ENCODE peak calls at places on chromosomes 12 and 14, in four cellular contexts. O, K, Y and H are unnamed samples.

GRCh38 chr12:20305470-20305869 is 62.9 kb upstream of the PDE3A start:
- DNase-seq in Y (no peak), O (no peak), K (no peak), H (no peak)

GRCh38 chr12:132847363-132848356 is 19.0 kb upstream of the GOLGA3 start:
- DNase-seq in Y (no peak), K (no peak), O (no peak), H (no peak)

GRCh38 chr14:104100171-104101085 is 14.9 kb downstream of the ASPG start:
- DNase-seq in Y (no peak), K (no peak), O (no peak), H (no peak)

GRCh38 chr12:30794591-30795409 is 40.0 kb upstream of the CAPRIN2 start:
- DNase-seq in K (peak; percentile 86), O (peak; percentile 67), Y (peak; percentile 91), H (no peak)

GRCh38 chr12:105317453-105317852 is 13.0 kb upstream of the C12orf75 start:
- DNase-seq in O (no peak), Y (peak; percentile 32), K (no peak), H (no peak)

GRCh38 chr12:102962532-102962931 is 5.1 kb downstream of the ASCL1 start:
- DNase-seq in K (no peak), O (no peak), Y (no peak), H (no peak)

GRCh38 chr12:79420146-79420618 is 270.6 kb downstream of the PAWR start:
- DNase-seq in Y (peak; percentile 76), K (peak; percentile 38), O (peak; percentile 73), H (no peak)

GRCh38 chr14:33563492-33563891 is 387.4 kb downstream of the EGLN3 start:
- DNase-seq in Y (peak; percentile 13), O (no peak), K (no peak), H (no peak)

GRCh38 chr14:55609681-55610080 is 29.7 kb downstream of the KTN1 start:
- DNase-seq in Y (no peak), K (no peak), O (no peak), H (no peak)

GRCh38 chr12:111126331-111126730 is 206.0 kb upstream of the MYL2 start:
- DNase-seq in O (no peak), Y (no peak), K (no peak), H (no peak)

GRCh38 chr14:81388236-81388801 is 11.8 kb downstream of the STON2 start:
- DNase-seq in O (no peak), K (no peak), Y (no peak), H (no peak)

GRCh38 chr12:81615031-81615430 is 144.1 kb downstream of the PPFIA2 start:
- DNase-seq in Y (no peak), O (no peak), K (no peak), H (no peak)

GRCh38 chr14:95240859-95241813 is 78.6 kb downstream of the CLMN start:
- DNase-seq in O (no peak), Y (no peak), K (no peak), H (no peak)

GRCh38 chr12:57739914-57740538 is 1.5 kb upstream of the AGAP2 start:
- DNase-seq in Y (no peak), K (no peak), O (no peak), H (no peak)

GRCh38 chr12:58925111-58925732 is 4.9 kb upstream of the LRIG3 start:
- DNase-seq in Y (no peak), K (no peak), O (no peak), H (no peak)

GRCh38 chr12:12449533-12450025 is 92.7 kb downstream of the BORCS5 start:
- DNase-seq in Y (peak; percentile 95), O (no peak), K (peak; percentile 38), H (no peak)

GRCh38 chr12:13094349-13094748 is 9.1 kb downstream of the GSG1 start:
- DNase-seq in Y (peak; percentile 54), O (no peak), K (no peak), H (no peak)

GRCh38 chr12:80936353-80936641 is 1.4 kb downstream of the LIN7A start:
- DNase-seq in Y (no peak), O (no peak), K (no peak), H (no peak)

GRCh38 chr12:96049096-96049495 is 13.7 kb upstream of the LTA4H start:
- DNase-seq in O (no peak), K (no peak), Y (no peak), H (no peak)

GRCh38 chr12:111387747-111388365 is 17.9 kb upstream of the SH2B3 start:
- DNase-seq in K (no peak), O (no peak), Y (no peak), H (no peak)

GRCh38 chr14:90429236-90429635 is 32.4 kb downstream of the CALM1 start:
- DNase-seq in O (no peak), Y (no peak), K (no peak), H (no peak)

GRCh38 chr12:6090786-6091185 is 33.7 kb downstream of the VWF start:
- DNase-seq in O (no peak), Y (no peak), K (no peak), H (no peak)

GRCh38 chr14:105168496-105168978 is at the start of gene JAG2:
- DNase-seq in K (peak; percentile 69), Y (peak; percentile 68), O (no peak), H (peak; percentile 61)

GRCh38 chr12:24948452-24948815 is 467 bp downstream of the BCAT1 start:
- DNase-seq in O (no peak), K (peak; percentile 31), Y (peak; percentile 52), H (peak; percentile 17)

GRCh38 chr12:65881965-65882413 is 57.7 kb downstream of the HMGA2 start:
- DNase-seq in Y (no peak), O (no peak), K (no peak), H (peak; percentile 47)

GRCh38 chr14:62099091-62099490 is 336.9 kb downstream of the SNAPC1 start:
- DNase-seq in K (no peak), O (no peak), Y (no peak), H (no peak)

GRCh38 chr14:104388631-104389325 is 190.8 kb upstream of the C14orf180 start:
- DNase-seq in Y (no peak), O (no peak), K (no peak), H (no peak)

GRCh38 chr14:35594616-35595015 is 60.7 kb downstream of the INSM2 start:
- DNase-seq in O (no peak), Y (no peak), K (no peak), H (no peak)

GRCh38 chr12:22287056-22287455 is 47.5 kb downstream of the ST8SIA1 start:
- DNase-seq in O (no peak), Y (peak; percentile 47), K (no peak), H (no peak)

GRCh38 chr12:49298160-49298559 is 3.2 kb downstream of the PRPH start:
- DNase-seq in O (no peak), K (no peak), Y (no peak), H (no peak)

GRCh38 chr14:103169954-103170353 is 46.7 kb downstream of the TNFAIP2 start:
- DNase-seq in O (no peak), K (no peak), Y (no peak), H (no peak)

GRCh38 chr14:74571901-74572828 is 39.9 kb downstream of the LTBP2 start:
- DNase-seq in K (peak; percentile 74), O (peak; percentile 99), Y (peak; percentile 99), H (no peak)

GRCh38 chr14:57329833-57330232 is 60.6 kb upstream of the NAA30 start:
- DNase-seq in O (no peak), K (no peak), Y (no peak), H (no peak)

GRCh38 chr12:115478505-115478904 is 794.5 kb upstream of the TBX3 start:
- DNase-seq in Y (no peak), K (no peak), O (no peak), H (no peak)

GRCh38 chr12:130266751-130267150 is 70.9 kb upstream of the PIWIL1 start:
- DNase-seq in K (no peak), Y (no peak), O (no peak), H (no peak)

GRCh38 chr12:85092814-85093370 is 56.7 kb downstream of the LRRIQ1 start:
- DNase-seq in O (no peak), Y (peak; percentile 79), K (no peak), H (no peak)

DNA sequence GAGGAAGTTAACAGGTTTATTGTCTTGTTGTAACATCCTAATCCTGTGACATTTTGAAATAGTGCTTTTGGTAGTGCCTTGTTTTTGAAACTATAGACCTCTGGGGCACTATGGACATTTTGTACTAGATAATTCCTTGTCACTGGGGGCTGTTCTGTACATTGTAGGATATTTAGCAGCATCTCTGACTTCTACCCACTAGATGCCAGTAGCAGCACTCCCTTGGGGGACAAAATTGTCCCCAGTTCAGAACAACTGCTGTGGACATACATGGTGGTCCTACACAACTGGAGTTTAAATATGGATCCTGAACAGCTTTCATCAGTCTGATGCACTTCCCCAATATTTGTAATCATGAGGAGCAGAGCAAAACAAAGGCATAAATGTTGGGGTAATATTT is 264.7 kb downstream of the RAD51B start:
- DNase-seq in O (no peak), Y (no peak), K (no peak), H (no peak)
- TF ChIP-seq CTCF in O (peak; percentile 46), Y (no peak), K (peak; percentile 34), H (no peak)

GRCh38 chr12:72570601-72571000 is 298.4 kb downstream of the TRHDE start:
- DNase-seq in Y (no peak), O (no peak), K (no peak), H (peak; percentile 52)
- TF ChIP-seq CTCF in Y (peak; percentile 40), O (peak; percentile 23), K (no peak), H (peak; percentile 67)

DNA sequence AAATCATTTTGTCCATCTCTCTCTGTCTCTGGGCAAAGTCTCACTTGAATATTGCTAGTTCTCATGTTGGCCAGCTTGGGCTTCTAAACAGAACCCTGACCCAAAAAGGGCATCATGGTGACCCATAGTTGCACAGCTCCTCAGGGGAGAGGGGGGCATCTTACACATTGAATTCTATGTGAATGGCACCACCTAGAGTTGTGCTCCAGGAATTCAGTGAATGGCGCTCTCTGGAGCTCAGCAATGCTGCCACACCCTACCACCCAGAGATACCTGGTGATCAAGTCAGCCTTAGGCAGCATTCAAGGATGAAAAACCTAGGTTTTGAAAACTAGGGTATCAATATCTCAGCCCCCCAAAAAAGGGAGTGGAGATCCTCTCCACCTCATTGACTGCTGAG is 50.6 kb downstream of the SMUG1 start:
- DNase-seq in Y (no peak), K (no peak), O (no peak), H (no peak)
- TF ChIP-seq CTCF in Y (peak; percentile 14), K (peak; percentile 16), O (peak; percentile 4), H (no peak)

GRCh38 chr14:60650382-60650961 is 1.2 kb upstream of the SIX1 start:
- DNase-seq in O (no peak), K (no peak), Y (no peak), H (no peak)

GRCh38 chr14:60647837-60648168 is 1.5 kb downstream of the SIX1 start:
- DNase-seq in O (no peak), Y (peak; percentile 11), K (no peak), H (no peak)

GRCh38 chr14:60648169-60648933 is 926 bp downstream of the SIX1 start:
- DNase-seq in K (peak; percentile 51), Y (peak; percentile 25), O (no peak), H (peak; percentile 24)

GRCh38 chr14:60649815-60650381 is 621 bp upstream of the SIX1 start:
- DNase-seq in K (no peak), O (no peak), Y (peak; percentile 11), H (no peak)

GRCh38 chr14:60648934-60649814 is at the start of gene SIX1:
- DNase-seq in O (peak; percentile 61), Y (peak; percentile 90), K (peak; percentile 95), H (peak; percentile 70)
- TF ChIP-seq CTCF in O (no peak), Y (no peak), K (no peak), H (no peak)

GRCh38 chr12:101557092-101557491 is 37.7 kb upstream of the MYBPC1 start:
- DNase-seq in Y (no peak), O (no peak), K (no peak), H (no peak)
- TF ChIP-seq CTCF in Y (no peak), O (no peak), K (no peak), H (no peak)